ENCODE peak calls at places on chromosomes 12 and 14, in four cellular contexts. T is H9, E is MCF 10A, R is HL-60. F is an unnamed sample.

GRCh38 chr14:61836184-61836583 is 74.0 kb downstream of the SNAPC1 start:
- DNase-seq in T (no peak), E (no peak), R (no peak), F (no peak)

GRCh38 chr12:65532744-65533143 is 254.3 kb downstream of the MSRB3 start:
- DNase-seq in T (no peak), R (no peak), E (peak), F (no peak)

GRCh38 chr14:75549169-75549568 is 26.9 kb downstream of the BATF start:
- DNase-seq in T (no peak), R (no peak), E (no peak), F (no peak)

GRCh38 chr12:26014085-26014484 is 55.6 kb downstream of the RASSF8 start:
- DNase-seq in R (no peak), E (no peak), T (no peak), F (no peak)

GRCh38 chr14:104819361-104819771 is 18.5 kb downstream of the ZBTB42 start:
- DNase-seq in R (no peak), T (no peak), E (no peak), F (no peak)

GRCh38 chr12:110745632-110746284 is 3.1 kb upstream of the PPP1CC start:
- DNase-seq in T (no peak), R (no peak), E (no peak), F (no peak)

GRCh38 chr14:34064349-34064748 is 113.5 kb upstream of the EGLN3 start:
- DNase-seq in R (no peak), T (no peak), E (peak), F (no peak)

GRCh38 chr14:92601757-92602417 is 88.3 kb downstream of the RIN3 start:
- DNase-seq in T (no peak), E (no peak), R (no peak), F (no peak)

GRCh38 chr12:12582895-12583303 is 20.2 kb upstream of the DUSP16 start:
- DNase-seq in T (no peak), E (peak), R (no peak), F (no peak)

GRCh38 chr14:91946313-91947195 is 940 bp downstream of the FBLN5 start:
- DNase-seq in T (no peak), R (no peak), E (peak), F (no peak)

GRCh38 chr12:71787574-71787973 is 32.9 kb downstream of the RAB21 start:
- DNase-seq in R (no peak), T (no peak), E (no peak), F (no peak)

GRCh38 chr14:74893614-74894091 is 11.9 kb downstream of the DLST start:
- DNase-seq in R (no peak), T (no peak), E (no peak), F (no peak)

GRCh38 chr12:118553856-118554504 is 177.6 kb downstream of the SUDS3 start:
- DNase-seq in T (no peak), E (no peak), R (no peak), F (no peak)

GRCh38 chr14:81303258-81303935 is 82.6 kb upstream of the GTF2A1 start:
- DNase-seq in T (no peak), R (peak), E (no peak), F (no peak)

GRCh38 chr12:10212623-10213131 is at the start of gene GABARAPL1:
- DNase-seq in R (peak), T (peak), E (peak), F (peak)

DNA sequence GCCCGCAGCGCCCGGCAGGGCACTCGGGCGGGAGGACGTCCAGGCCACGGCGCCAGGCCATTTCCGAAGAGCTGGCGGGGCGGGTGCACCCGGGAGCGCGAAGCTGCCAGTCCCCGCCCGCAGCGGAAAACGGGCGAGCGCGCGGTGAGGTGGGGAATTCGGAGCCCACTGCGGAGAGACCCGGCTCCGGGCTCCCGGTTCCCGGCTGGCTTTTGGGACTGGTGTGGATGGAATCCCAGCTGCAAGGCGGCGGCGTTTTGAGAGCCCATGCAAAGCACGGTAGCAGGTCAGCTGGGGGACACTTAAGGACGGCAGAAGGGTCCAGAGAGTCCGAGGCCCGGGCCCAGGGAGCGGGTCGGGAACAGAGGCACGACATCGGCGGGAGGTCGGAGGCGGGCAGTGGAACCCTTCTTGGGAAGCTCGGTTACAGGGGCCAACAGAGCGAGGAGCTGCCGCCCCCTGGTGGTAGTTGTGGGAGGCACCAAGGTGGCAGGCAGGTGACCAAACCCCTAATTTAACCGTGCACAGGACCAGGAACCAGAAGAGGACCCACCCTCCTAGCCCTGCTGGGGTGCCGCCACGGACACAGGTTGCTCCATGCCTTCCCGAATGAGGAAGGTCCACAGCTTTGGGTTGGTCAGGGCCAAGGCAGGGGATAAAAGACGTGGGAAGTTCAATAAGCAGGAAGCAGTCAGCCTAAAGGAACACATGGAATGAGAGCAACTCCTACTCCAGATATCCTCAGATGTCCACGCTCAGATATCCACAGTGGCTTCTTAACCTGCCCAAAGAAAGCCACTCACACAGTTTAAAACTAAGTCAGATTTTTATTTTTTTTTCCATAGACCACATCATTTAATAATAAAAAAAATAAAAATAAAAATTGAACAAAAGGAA is 685 bp upstream of the CDH24 start:
- DNase-seq in T (peak), E (peak), R (peak), F (peak)
- TF ChIP-seq CTCF in T (peak), E (peak), R (peak), F (peak)

DNA sequence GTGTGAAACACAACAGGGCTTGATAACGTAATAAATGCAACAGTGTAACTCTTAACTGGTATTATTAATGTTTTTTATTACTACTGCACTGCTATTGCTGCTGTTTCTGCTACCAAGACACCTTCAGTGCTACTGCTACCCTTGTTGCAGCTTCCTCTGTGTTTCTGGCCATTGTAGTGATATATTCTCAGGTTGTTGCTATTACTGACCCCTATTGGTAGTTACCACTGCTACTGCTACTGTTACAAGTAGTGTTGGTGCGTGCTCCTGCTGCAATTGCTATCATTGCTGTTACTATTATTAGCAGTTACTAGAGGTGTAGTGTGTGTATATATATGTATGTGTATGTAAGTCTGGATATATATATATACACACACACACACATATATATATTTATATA is 87.2 kb upstream of the PTPRB start:
- DNase-seq in E (peak), T (peak), R (no peak), F (no peak)
- TF ChIP-seq CTCF in E (peak), T (peak), R (peak), F (peak)

GRCh38 chr14:68710776-68711175 is 82.1 kb downstream of the ZFP36L1 start:
- DNase-seq in E (no peak), T (peak), R (no peak), F (no peak)
- TF ChIP-seq CTCF in E (no peak), T (peak), R (no peak), F (no peak)

DNA sequence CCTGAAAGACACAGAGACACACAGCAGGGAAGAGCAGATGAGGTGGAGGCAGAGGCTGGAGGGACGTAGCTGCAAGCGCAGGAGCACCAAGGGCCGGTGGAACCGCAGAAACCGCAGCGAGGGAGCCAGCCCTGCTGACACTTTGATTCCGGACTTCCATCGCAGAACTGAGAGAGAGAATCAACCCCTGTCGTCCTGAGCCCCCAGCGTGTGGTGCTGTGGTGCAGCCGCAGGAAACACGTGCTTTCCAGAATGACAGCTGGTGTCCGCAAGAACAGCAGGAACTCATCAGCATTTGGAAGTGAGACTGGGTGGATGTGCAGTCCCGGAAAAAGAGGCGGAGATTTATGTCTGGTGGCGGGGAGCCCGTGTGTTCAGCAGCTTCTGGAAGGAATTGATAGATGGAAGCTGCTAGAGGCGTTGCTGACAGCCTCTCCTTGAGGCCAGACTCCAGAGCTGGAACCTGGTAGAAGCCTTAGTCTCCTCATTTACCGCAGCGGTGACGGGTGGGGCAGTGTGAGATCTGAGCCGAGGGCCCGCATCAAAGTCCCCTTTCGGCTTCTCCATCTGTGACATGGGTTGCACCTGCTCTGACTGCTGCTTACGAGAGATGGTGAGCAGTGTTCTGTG is 21.9 kb upstream of the KLC1 start:
- DNase-seq in E (peak), R (peak), T (peak), F (peak)
- TF ChIP-seq CTCF in E (no peak), R (no peak), T (peak), F (no peak)

DNA sequence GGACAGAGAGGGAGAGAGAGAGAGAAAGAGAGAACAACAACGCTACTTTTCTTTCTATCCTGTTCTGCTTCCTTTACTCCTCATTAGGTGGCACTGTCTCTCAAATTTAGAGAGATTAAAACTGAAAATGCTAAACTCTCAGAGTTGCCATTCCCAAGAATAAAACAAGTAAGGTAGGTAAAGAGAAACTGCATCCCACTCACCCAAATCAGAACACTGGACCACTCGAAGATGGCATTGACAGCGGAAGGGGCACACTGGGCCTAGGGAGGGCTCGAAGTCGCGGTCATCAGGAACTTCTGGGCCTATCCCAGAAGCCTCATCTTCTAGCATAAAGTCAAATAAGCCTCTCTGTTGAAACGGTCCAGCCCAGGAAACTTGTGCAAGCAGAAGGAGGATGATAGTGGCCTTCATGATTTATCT is 4.5 kb downstream of the DCN start:
- DNase-seq in E (peak), R (no peak), T (no peak), F (no peak)
- TF ChIP-seq CTCF in E (peak), R (no peak), T (peak), F (peak)

DNA sequence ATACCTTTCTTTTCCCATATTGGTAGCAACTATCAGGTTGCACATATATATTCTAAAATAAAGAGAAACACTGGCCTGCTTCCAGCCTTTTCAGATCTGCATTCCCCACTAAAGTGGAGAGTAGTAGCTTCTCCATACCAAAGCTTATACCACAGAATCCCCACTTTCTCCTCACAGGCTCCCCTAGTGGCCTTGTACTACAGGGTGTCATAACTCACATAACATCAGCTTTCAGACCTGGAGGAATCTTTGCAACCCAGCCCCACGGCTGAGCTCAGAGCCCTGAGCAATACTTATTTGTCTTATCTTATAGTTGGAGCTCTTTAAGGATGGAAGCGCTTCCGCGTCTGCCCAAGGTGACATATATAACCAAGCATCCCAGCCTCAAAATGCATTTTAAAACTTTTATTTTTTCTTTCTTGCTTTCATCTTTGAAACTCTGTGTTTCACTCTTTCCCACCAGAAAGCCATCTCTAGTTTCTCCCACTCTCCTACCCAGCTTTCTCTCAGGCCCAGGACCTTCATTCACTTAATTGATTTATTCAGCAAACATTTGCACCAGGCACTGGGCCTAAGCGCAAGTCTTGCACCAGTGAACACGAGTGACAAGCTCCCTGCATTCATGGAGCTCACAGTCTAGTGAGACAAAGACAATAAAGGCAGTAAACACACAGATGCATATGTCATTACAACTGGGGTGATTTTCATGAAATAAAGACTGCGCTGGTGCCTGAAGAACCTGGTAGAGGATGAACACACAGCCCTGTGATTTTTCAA is 254.7 kb downstream of the IPO8 start:
- DNase-seq in T (peak), R (no peak), E (peak), F (peak)
- TF ChIP-seq CTCF in T (peak), R (peak), E (peak), F (peak)

DNA sequence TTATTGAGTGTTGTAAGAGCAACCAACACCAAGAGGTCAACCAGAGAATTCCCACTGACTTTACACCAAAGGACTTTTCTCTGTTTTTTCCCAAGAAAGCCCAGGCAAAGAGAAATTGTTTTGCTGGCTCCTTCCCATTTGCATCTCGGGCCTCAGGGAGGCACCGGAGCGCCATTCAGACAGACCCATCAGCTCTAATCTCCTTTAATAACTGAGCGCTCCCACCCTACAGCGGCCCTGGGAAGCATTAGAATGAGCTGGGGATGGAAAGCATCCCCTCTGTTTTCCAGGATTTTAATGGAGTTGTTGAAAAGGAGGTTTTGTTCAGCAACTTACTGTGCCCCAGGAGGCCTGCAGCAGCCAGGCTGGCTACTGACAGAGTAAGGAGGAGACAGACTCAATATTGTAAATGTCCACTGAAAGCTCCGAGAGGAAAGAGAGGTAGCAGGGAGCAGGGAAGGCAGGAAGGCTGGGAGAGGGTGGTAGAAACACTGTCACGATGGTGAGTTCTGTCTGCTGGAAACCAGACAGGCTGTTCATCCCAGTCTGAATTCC is 62.3 kb upstream of the TMEM132D start:
- DNase-seq in R (no peak), E (no peak), T (no peak), F (no peak)
- TF ChIP-seq CTCF in R (no peak), E (no peak), T (peak), F (no peak)

DNA sequence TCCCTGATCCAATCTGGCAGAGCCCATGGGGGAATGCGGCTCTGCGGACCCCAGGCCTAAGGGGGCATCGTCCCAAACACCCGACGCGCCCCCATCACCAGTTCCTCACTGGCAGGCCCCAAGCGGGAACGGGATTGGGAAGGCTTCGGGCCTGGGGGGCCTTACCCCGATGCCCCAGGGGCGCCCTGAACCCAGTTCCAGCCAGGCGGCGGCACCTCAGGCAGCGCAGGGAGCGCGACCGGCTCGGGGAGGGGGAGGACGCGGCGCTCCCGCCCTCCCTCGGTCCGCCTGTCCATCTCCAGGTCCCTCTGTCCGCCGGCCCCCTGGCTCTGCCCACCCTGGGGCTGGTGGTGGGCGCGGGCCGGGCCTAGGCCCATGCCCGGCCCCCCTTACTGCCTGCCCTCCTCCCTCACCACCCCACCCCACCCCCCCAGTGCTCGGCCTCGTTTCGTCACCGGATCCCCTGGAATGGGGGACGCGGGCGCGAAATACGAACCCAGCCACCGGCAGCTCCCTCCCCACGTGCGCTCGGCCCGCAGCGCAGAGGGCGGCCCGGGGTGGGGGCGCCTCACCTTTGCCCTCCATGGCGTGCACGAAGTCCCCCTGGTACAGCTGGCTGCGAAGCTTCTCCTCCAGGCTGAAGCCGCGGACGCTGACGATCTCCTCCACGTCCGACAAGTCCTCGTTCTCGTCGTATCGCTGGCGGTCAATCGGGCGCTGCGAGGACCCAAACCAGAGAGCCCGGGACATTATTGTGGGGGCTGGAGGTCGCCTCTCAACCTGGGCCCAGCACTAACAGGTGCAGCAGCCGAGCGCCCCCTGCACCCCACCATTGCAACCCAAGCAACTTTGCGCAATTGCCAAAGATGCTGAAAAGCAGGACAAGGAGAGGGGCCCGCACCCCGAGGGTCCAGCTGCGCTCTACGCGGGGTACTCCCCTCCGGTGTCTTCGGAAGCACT is 2.3 kb downstream of the KDM2B start:
- DNase-seq in T (peak), E (no peak), R (no peak), F (peak)
- TF ChIP-seq CTCF in T (no peak), E (no peak), R (no peak), F (no peak)

DNA sequence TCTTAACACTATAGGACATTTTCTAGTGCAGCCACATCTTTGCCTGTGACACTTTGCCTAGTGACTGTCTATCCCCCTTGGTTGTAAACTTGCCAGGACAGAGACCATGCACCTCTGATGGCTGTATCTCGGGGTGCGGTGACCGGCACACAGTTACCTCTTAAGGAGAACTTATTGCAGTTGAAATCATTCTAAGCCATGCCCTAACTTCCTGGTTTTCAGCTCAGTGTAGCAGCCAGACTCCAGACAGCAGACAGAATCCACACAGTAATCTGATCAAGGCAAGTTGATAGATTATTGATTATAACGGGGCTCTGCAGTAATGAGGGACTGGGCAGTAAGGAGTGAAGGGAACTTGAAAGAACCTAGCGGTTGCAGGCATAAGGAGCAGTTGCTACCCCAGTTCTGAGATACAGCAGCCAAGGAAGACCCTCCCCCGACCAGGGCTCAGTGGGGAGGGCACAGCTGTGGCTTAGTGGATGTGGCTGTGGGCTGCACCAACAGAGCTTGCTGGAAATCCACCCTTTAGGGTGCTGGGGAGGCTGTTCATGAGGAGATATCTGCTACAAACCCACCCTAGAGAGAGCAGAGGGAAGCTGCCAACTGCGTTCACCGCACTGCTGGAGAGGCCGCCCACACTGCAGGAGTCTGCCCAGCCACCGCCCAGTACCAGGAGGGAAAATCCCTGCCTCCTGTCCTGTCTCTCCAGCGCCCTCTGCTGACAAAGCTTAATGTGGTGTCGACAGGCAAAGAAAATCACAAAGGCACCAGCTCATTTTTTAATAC is 58.2 kb upstream of the BEGAIN start:
- DNase-seq in T (peak), R (peak), E (peak), F (peak)
- TF ChIP-seq CTCF in T (peak), R (peak), E (peak), F (peak)

F was measured in neural crest cell.